ENCODE peak calls at places on chromosomes 16 and 17, in ten cellular contexts. One of them, this sample, is unnamed. For H3K4me1, the result is how much of the 10 kb centered on the place peaks cover.

GRCh38 chr17:61307905-61308886 is 91.4 kb upstream of the TBX2 start:
- ATAC-seq in psoas muscle: no peak
- ATAC-seq in aorta: no peak
- ATAC-seq in body of pancreas: peak
- ATAC-seq in CD4-positive, CD25-positive, alpha-beta regulatory T cell: no peak
- ATAC-seq in mucosa of descending colon: peak
- ATAC-seq in gastrocnemius medialis: no peak
- ATAC-seq in left lung: peak
- ATAC-seq in heart right ventricle: peak
- ATAC-seq in PC-3: peak
- ATAC-seq in this sample: peak

GRCh38 chr16:84913315-84913714 is 93.5 kb downstream of the CRISPLD2 start:
- ATAC-seq in psoas muscle: peak
- ATAC-seq in aorta: peak
- ATAC-seq in body of pancreas: peak
- ATAC-seq in CD4-positive, CD25-positive, alpha-beta regulatory T cell: no peak
- ATAC-seq in mucosa of descending colon: peak
- ATAC-seq in gastrocnemius medialis: peak
- ATAC-seq in left lung: no peak
- ATAC-seq in heart right ventricle: peak
- ATAC-seq in PC-3: no peak
- ATAC-seq in this sample: peak

GRCh38 chr17:18066866-18067265 is 20.9 kb upstream of the DRG2 start:
- ATAC-seq in psoas muscle: no peak
- ATAC-seq in aorta: no peak
- ATAC-seq in body of pancreas: no peak
- ATAC-seq in CD4-positive, CD25-positive, alpha-beta regulatory T cell: no peak
- ATAC-seq in mucosa of descending colon: no peak
- ATAC-seq in gastrocnemius medialis: no peak
- ATAC-seq in left lung: no peak
- ATAC-seq in heart right ventricle: no peak
- ATAC-seq in PC-3: no peak
- ATAC-seq in this sample: no peak

GRCh38 chr16:10878644-10879498 is 1.9 kb downstream of the CIITA start:
- ATAC-seq in psoas muscle: peak
- ATAC-seq in aorta: peak
- ATAC-seq in body of pancreas: peak
- ATAC-seq in CD4-positive, CD25-positive, alpha-beta regulatory T cell: peak
- ATAC-seq in mucosa of descending colon: peak
- ATAC-seq in gastrocnemius medialis: peak
- ATAC-seq in left lung: peak
- ATAC-seq in heart right ventricle: peak
- ATAC-seq in PC-3: peak
- ATAC-seq in this sample: peak

GRCh38 chr16:47234-47633 is 6.2 kb downstream of the POLR3K start:
- ATAC-seq in psoas muscle: no peak
- ATAC-seq in aorta: no peak
- ATAC-seq in body of pancreas: no peak
- ATAC-seq in CD4-positive, CD25-positive, alpha-beta regulatory T cell: no peak
- ATAC-seq in mucosa of descending colon: no peak
- ATAC-seq in gastrocnemius medialis: no peak
- ATAC-seq in left lung: no peak
- ATAC-seq in heart right ventricle: no peak
- ATAC-seq in PC-3: no peak
- ATAC-seq in this sample: no peak

GRCh38 chr16:49330562-49331201 is 42.9 kb upstream of the C16orf78 start:
- ATAC-seq in psoas muscle: no peak
- ATAC-seq in aorta: no peak
- ATAC-seq in body of pancreas: no peak
- ATAC-seq in CD4-positive, CD25-positive, alpha-beta regulatory T cell: no peak
- ATAC-seq in mucosa of descending colon: no peak
- ATAC-seq in gastrocnemius medialis: no peak
- ATAC-seq in left lung: no peak
- ATAC-seq in heart right ventricle: no peak
- ATAC-seq in PC-3: no peak
- ATAC-seq in this sample: no peak

GRCh38 chr17:75777243-75777922 is 7.2 kb upstream of the UNK start:
- ATAC-seq in psoas muscle: no peak
- ATAC-seq in aorta: no peak
- ATAC-seq in body of pancreas: no peak
- ATAC-seq in CD4-positive, CD25-positive, alpha-beta regulatory T cell: no peak
- ATAC-seq in mucosa of descending colon: no peak
- ATAC-seq in gastrocnemius medialis: no peak
- ATAC-seq in left lung: no peak
- ATAC-seq in heart right ventricle: no peak
- ATAC-seq in PC-3: no peak
- ATAC-seq in this sample: no peak

GRCh38 chr16:57357330-57358151 is 1.0 kb upstream of the CCL22 start:
- ATAC-seq in psoas muscle: no peak
- ATAC-seq in aorta: no peak
- ATAC-seq in body of pancreas: no peak
- ATAC-seq in CD4-positive, CD25-positive, alpha-beta regulatory T cell: peak
- ATAC-seq in mucosa of descending colon: no peak
- ATAC-seq in gastrocnemius medialis: no peak
- ATAC-seq in left lung: peak
- ATAC-seq in heart right ventricle: no peak
- ATAC-seq in PC-3: no peak
- ATAC-seq in this sample: no peak

GRCh38 chr17:81879121-81879520 is 8.0 kb upstream of the ARHGDIA start:
- ATAC-seq in psoas muscle: no peak
- ATAC-seq in aorta: no peak
- ATAC-seq in body of pancreas: no peak
- ATAC-seq in CD4-positive, CD25-positive, alpha-beta regulatory T cell: no peak
- ATAC-seq in mucosa of descending colon: no peak
- ATAC-seq in gastrocnemius medialis: no peak
- ATAC-seq in left lung: no peak
- ATAC-seq in heart right ventricle: no peak
- ATAC-seq in PC-3: peak
- ATAC-seq in this sample: no peak

GRCh38 chr16:70493863-70494770 is 29.2 kb downstream of the COG4 start:
- ATAC-seq in psoas muscle: no peak
- ATAC-seq in aorta: no peak
- ATAC-seq in body of pancreas: no peak
- ATAC-seq in CD4-positive, CD25-positive, alpha-beta regulatory T cell: no peak
- ATAC-seq in mucosa of descending colon: no peak
- ATAC-seq in gastrocnemius medialis: peak
- ATAC-seq in left lung: no peak
- ATAC-seq in heart right ventricle: peak
- ATAC-seq in PC-3: no peak
- ATAC-seq in this sample: no peak

GRCh38 chr16:3960049-3960809 is 79.7 kb upstream of the CREBBP start:
- ATAC-seq in psoas muscle: peak
- ATAC-seq in aorta: peak
- ATAC-seq in body of pancreas: peak
- ATAC-seq in CD4-positive, CD25-positive, alpha-beta regulatory T cell: no peak
- ATAC-seq in mucosa of descending colon: peak
- ATAC-seq in gastrocnemius medialis: peak
- ATAC-seq in left lung: peak
- ATAC-seq in heart right ventricle: no peak
- ATAC-seq in PC-3: peak
- ATAC-seq in this sample: peak

GRCh38 chr16:55392701-55393100 is 68.7 kb downstream of the IRX6 start:
- ATAC-seq in psoas muscle: no peak
- ATAC-seq in aorta: no peak
- ATAC-seq in body of pancreas: no peak
- ATAC-seq in CD4-positive, CD25-positive, alpha-beta regulatory T cell: no peak
- ATAC-seq in mucosa of descending colon: no peak
- ATAC-seq in gastrocnemius medialis: no peak
- ATAC-seq in left lung: no peak
- ATAC-seq in heart right ventricle: no peak
- ATAC-seq in PC-3: no peak
- ATAC-seq in this sample: no peak

GRCh38 chr17:12510535-12510934 is 155.2 kb upstream of the MYOCD start:
- ATAC-seq in psoas muscle: no peak
- ATAC-seq in aorta: no peak
- ATAC-seq in body of pancreas: no peak
- ATAC-seq in CD4-positive, CD25-positive, alpha-beta regulatory T cell: no peak
- ATAC-seq in mucosa of descending colon: no peak
- ATAC-seq in gastrocnemius medialis: no peak
- ATAC-seq in left lung: no peak
- ATAC-seq in heart right ventricle: no peak
- ATAC-seq in PC-3: no peak
- ATAC-seq in this sample: no peak

GRCh38 chr16:59597269-59597668 is 863.2 kb upstream of the GOT2 start:
- ATAC-seq in psoas muscle: no peak
- ATAC-seq in aorta: no peak
- ATAC-seq in body of pancreas: no peak
- ATAC-seq in CD4-positive, CD25-positive, alpha-beta regulatory T cell: no peak
- ATAC-seq in mucosa of descending colon: no peak
- ATAC-seq in gastrocnemius medialis: no peak
- ATAC-seq in left lung: no peak
- ATAC-seq in heart right ventricle: no peak
- ATAC-seq in PC-3: no peak
- ATAC-seq in this sample: no peak

GRCh38 chr16:59320657-59321056 is 586.5 kb upstream of the GOT2 start:
- ATAC-seq in psoas muscle: no peak
- ATAC-seq in aorta: no peak
- ATAC-seq in body of pancreas: no peak
- ATAC-seq in CD4-positive, CD25-positive, alpha-beta regulatory T cell: no peak
- ATAC-seq in mucosa of descending colon: no peak
- ATAC-seq in gastrocnemius medialis: no peak
- ATAC-seq in left lung: no peak
- ATAC-seq in heart right ventricle: no peak
- ATAC-seq in PC-3: no peak
- ATAC-seq in this sample: no peak

GRCh38 chr17:30552994-30553565 is 75.9 kb downstream of the GOSR1 start:
- ATAC-seq in psoas muscle: no peak
- ATAC-seq in aorta: no peak
- ATAC-seq in body of pancreas: no peak
- ATAC-seq in CD4-positive, CD25-positive, alpha-beta regulatory T cell: no peak
- ATAC-seq in mucosa of descending colon: no peak
- ATAC-seq in gastrocnemius medialis: no peak
- ATAC-seq in left lung: no peak
- ATAC-seq in heart right ventricle: no peak
- ATAC-seq in PC-3: no peak
- ATAC-seq in this sample: no peak
- H3K4me1 ChIP-seq in psoas muscle: under half
- H3K4me1 ChIP-seq in aorta: under half
- H3K4me1 ChIP-seq in body of pancreas: under half
- H3K4me1 ChIP-seq in CD4-positive, CD25-positive, alpha-beta regulatory T cell: under half
- H3K4me1 ChIP-seq in mucosa of descending colon: under half
- H3K4me1 ChIP-seq in gastrocnemius medialis: under half
- H3K4me1 ChIP-seq in left lung: under half
- H3K4me1 ChIP-seq in heart right ventricle: under half
- H3K4me1 ChIP-seq in PC-3: under half
- H3K4me1 ChIP-seq in this sample: under half

DNA sequence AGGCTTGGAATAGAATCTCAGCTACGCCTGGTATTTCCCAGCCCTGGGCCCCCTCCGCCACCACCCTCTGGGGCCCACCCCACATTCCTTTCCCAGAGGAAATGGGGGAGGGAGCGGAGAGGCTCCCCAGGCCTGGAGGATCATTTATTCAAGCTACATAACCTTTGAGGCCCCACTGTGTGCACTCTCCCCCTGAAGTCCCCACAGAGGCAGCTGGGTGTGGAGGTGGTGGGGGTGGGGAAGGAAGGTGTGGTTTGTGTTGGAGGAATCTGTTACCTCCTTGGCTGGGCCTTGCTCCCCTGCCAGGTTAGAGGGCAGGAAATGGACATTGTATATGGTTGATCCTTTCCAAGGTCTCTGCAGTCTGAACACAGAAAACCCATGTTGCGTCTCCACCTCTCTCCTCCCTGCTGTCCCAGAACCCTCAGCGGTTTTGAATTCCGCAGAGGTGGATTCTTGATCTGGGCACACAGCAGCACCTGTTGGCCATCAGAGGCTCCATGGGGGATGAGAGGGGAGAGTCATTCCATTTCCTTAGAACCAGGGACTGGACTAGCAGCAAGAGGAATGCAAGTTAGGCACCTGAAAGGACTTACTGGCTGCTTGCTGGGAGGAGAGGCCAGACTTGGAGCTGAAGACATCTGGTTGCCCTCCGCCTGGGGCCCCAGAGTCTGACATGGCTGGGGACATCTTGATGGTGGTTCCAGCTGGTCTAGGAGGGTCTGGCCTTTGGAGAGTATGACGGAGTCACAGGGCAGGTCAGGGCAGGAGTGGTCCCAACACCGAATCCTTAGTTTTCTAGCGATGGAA is 23.0 kb downstream of the ARHGAP23 start:
- ATAC-seq in psoas muscle: no peak
- ATAC-seq in aorta: peak
- ATAC-seq in body of pancreas: no peak
- ATAC-seq in CD4-positive, CD25-positive, alpha-beta regulatory T cell: no peak
- ATAC-seq in mucosa of descending colon: no peak
- ATAC-seq in gastrocnemius medialis: no peak
- ATAC-seq in left lung: peak
- ATAC-seq in heart right ventricle: peak
- ATAC-seq in PC-3: peak
- ATAC-seq in this sample: peak
- H3K4me1 ChIP-seq in psoas muscle: under half
- H3K4me1 ChIP-seq in aorta: under half
- H3K4me1 ChIP-seq in body of pancreas: under half
- H3K4me1 ChIP-seq in CD4-positive, CD25-positive, alpha-beta regulatory T cell: under half
- H3K4me1 ChIP-seq in mucosa of descending colon: under half
- H3K4me1 ChIP-seq in gastrocnemius medialis: half or more
- H3K4me1 ChIP-seq in left lung: under half
- H3K4me1 ChIP-seq in heart right ventricle: half or more
- H3K4me1 ChIP-seq in PC-3: under half
- H3K4me1 ChIP-seq in this sample: half or more

GRCh38 chr17:74244543-74244942 is 29.5 kb upstream of the DNAI2 start:
- ATAC-seq in psoas muscle: no peak
- ATAC-seq in aorta: no peak
- ATAC-seq in body of pancreas: no peak
- ATAC-seq in CD4-positive, CD25-positive, alpha-beta regulatory T cell: no peak
- ATAC-seq in mucosa of descending colon: no peak
- ATAC-seq in gastrocnemius medialis: no peak
- ATAC-seq in left lung: peak
- ATAC-seq in heart right ventricle: peak
- ATAC-seq in PC-3: no peak
- ATAC-seq in this sample: no peak
- H3K4me1 ChIP-seq in psoas muscle: under half
- H3K4me1 ChIP-seq in aorta: under half
- H3K4me1 ChIP-seq in body of pancreas: under half
- H3K4me1 ChIP-seq in CD4-positive, CD25-positive, alpha-beta regulatory T cell: under half
- H3K4me1 ChIP-seq in mucosa of descending colon: under half
- H3K4me1 ChIP-seq in gastrocnemius medialis: under half
- H3K4me1 ChIP-seq in left lung: under half
- H3K4me1 ChIP-seq in heart right ventricle: under half
- H3K4me1 ChIP-seq in PC-3: under half
- H3K4me1 ChIP-seq in this sample: under half

DNA sequence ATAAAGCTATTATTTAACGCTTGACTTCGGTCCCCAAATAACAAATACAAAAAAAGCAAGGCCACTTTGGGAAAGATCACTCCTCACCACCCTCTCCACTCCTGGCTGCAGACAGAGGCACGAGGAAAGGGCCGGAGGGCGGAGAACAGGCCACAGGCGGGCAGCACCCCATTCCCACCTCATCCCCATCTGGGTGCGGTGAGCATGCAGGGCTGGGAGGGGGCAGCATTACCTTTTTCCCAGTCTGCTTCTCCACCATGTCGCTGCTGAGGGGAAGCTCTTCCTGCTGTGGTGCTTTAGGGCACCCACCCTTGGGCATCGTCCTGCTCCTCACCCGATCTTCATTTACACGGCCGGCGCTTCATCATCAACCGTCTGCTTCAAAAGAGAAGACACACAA is 99.2 kb downstream of the ZNF778 start:
- ATAC-seq in psoas muscle: no peak
- ATAC-seq in aorta: no peak
- ATAC-seq in body of pancreas: no peak
- ATAC-seq in CD4-positive, CD25-positive, alpha-beta regulatory T cell: no peak
- ATAC-seq in mucosa of descending colon: no peak
- ATAC-seq in gastrocnemius medialis: no peak
- ATAC-seq in left lung: no peak
- ATAC-seq in heart right ventricle: no peak
- ATAC-seq in PC-3: no peak
- ATAC-seq in this sample: no peak
- H3K4me1 ChIP-seq in psoas muscle: half or more
- H3K4me1 ChIP-seq in aorta: under half
- H3K4me1 ChIP-seq in body of pancreas: half or more
- H3K4me1 ChIP-seq in CD4-positive, CD25-positive, alpha-beta regulatory T cell: half or more
- H3K4me1 ChIP-seq in mucosa of descending colon: half or more
- H3K4me1 ChIP-seq in gastrocnemius medialis: half or more
- H3K4me1 ChIP-seq in left lung: under half
- H3K4me1 ChIP-seq in heart right ventricle: half or more
- H3K4me1 ChIP-seq in PC-3: half or more
- H3K4me1 ChIP-seq in this sample: half or more

This sample was measured in gastroesophageal sphincter.